ENCODE peak calls at places on chromosomes 12 and 14, in five cellular contexts. M, K, E, S and R are unnamed samples.

GRCh38 chr12:15830538-15830937 is 41.4 kb upstream of the EPS8 start:
- DNase-seq in M (peak), K (no peak), E (no peak), S (no peak), R (no peak)

GRCh38 chr14:23548351-23549318 is 2.9 kb downstream of the ZFHX2 start:
- DNase-seq in M (peak), K (no peak), E (no peak), S (no peak), R (no peak)

GRCh38 chr14:82009993-82010392 is 476.3 kb upstream of the SEL1L start:
- DNase-seq in M (no peak), K (no peak), E (no peak), S (no peak), R (no peak)

GRCh38 chr14:76413962-76414665 is 38.2 kb downstream of the ESRRB start:
- DNase-seq in M (no peak), K (no peak), E (no peak), S (no peak), R (no peak)

GRCh38 chr12:50231346-50231745 is 52.0 kb downstream of the LIMA1 start:
- DNase-seq in M (no peak), K (no peak), E (no peak), S (no peak), R (no peak)

GRCh38 chr12:110548678-110549077 is 34.4 kb downstream of the PPTC7 start:
- DNase-seq in M (no peak), K (no peak), E (no peak), S (no peak), R (no peak)

GRCh38 chr12:45959025-45959424 is 31.3 kb downstream of the SCAF11 start:
- DNase-seq in M (no peak), K (no peak), E (no peak), S (no peak), R (no peak)

GRCh38 chr14:40417777-40418401 is 985.7 kb upstream of the FBXO33 start:
- DNase-seq in M (peak), K (no peak), E (peak), S (peak), R (no peak)

GRCh38 chr12:113862570-113863454 is 103.3 kb downstream of the RBM19 start:
- DNase-seq in M (peak), K (no peak), E (peak), S (peak), R (no peak)

GRCh38 chr12:11702959-11703358 is 53.5 kb downstream of the ETV6 start:
- DNase-seq in M (no peak), K (no peak), E (no peak), S (no peak), R (no peak)

GRCh38 chr14:99763527-99764221 is 29.5 kb upstream of the EML1 start:
- DNase-seq in M (no peak), K (no peak), E (no peak), S (no peak), R (no peak)

GRCh38 chr12:29242921-29243431 is 93.9 kb downstream of the FAR2 start:
- DNase-seq in M (no peak), K (no peak), E (no peak), S (no peak), R (no peak)

GRCh38 chr14:36931796-36932195 is 240.6 kb downstream of the SLC25A21 start:
- DNase-seq in M (no peak), K (no peak), E (no peak), S (no peak), R (no peak)

GRCh38 chr12:52025301-52026172 is 18.8 kb downstream of the TAMALIN start:
- DNase-seq in M (peak), K (peak), E (peak), S (peak), R (peak)

GRCh38 chr12:99453831-99454538 is 193.6 kb upstream of the GARIN6 start:
- DNase-seq in M (no peak), K (no peak), E (no peak), S (no peak), R (no peak)

GRCh38 chr12:99450231-99450630 is 197.3 kb upstream of the GARIN6 start:
- DNase-seq in M (no peak), K (no peak), E (no peak), S (no peak), R (no peak)

GRCh38 chr12:99455350-99456037 is 192.1 kb upstream of the GARIN6 start:
- DNase-seq in M (peak), K (no peak), E (peak), S (no peak), R (no peak)

DNA sequence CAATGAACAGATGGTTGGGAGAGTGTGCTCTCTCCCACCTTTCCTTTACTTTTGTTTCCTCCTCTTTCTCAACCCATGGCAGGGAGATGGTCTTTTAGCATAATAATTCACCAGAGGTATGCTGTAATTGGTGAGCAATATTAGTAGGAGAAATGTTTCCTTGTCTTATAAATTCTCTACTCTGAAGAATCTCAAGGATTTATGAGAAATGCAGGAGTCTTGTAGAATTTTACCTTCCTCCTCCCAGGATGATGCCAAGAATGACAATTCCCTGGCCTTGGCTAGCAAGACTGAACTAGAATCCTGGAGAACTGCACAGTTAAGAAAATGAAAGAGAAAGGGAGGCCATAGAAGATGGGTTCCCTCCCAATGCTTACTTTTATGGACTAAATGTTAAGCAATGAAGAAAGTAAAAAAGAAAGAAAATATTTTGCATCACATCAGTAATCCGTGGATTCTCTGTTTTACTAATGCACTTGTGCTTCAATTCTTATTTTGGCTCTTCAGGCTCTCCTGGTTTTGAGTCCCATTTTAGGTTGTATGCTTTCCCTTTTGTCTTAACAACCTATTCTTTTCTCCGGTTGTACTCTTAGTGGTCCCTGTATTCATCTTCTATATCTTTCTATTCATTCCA is 192.9 kb upstream of the GARIN6 start:
- DNase-seq in M (no peak), K (no peak), E (peak), S (no peak), R (no peak)
- H3K27ac ChIP-seq in M (no peak), K (no peak), E (peak), S (peak), R (no peak)

GRCh38 chr14:79375336-79375735 is 836.0 kb downstream of the DIO2 start:
- DNase-seq in M (no peak), K (no peak), E (no peak), S (no peak), R (no peak)

GRCh38 chr14:79383031-79383430 is 828.3 kb downstream of the DIO2 start:
- DNase-seq in M (no peak), K (no peak), E (no peak), S (no peak), R (no peak)

GRCh38 chr14:79376557-79376956 is 834.7 kb downstream of the DIO2 start:
- DNase-seq in M (no peak), K (no peak), E (no peak), S (no peak), R (no peak)

GRCh38 chr14:79378020-79378419 is 833.3 kb downstream of the DIO2 start:
- DNase-seq in M (no peak), K (no peak), E (no peak), S (no peak), R (no peak)

GRCh38 chr14:79379266-79379665 is 832.0 kb downstream of the DIO2 start:
- DNase-seq in M (no peak), K (no peak), E (no peak), S (no peak), R (no peak)
- H3K27ac ChIP-seq in M (no peak), K (no peak), E (no peak), S (no peak), R (no peak)

GRCh38 chr14:61713724-61714437 is 18.6 kb downstream of the HIF1A start:
- DNase-seq in M (no peak), K (no peak), E (no peak), S (no peak), R (no peak)

GRCh38 chr14:61716956-61717355 is 21.6 kb downstream of the HIF1A start:
- DNase-seq in M (no peak), K (no peak), E (no peak), S (no peak), R (no peak)

GRCh38 chr14:61706096-61706690 is 10.9 kb downstream of the HIF1A start:
- DNase-seq in M (peak), K (no peak), E (no peak), S (no peak), R (no peak)

GRCh38 chr14:61712137-61712536 is 16.8 kb downstream of the HIF1A start:
- DNase-seq in M (peak), K (no peak), E (no peak), S (no peak), R (no peak)

DNA sequence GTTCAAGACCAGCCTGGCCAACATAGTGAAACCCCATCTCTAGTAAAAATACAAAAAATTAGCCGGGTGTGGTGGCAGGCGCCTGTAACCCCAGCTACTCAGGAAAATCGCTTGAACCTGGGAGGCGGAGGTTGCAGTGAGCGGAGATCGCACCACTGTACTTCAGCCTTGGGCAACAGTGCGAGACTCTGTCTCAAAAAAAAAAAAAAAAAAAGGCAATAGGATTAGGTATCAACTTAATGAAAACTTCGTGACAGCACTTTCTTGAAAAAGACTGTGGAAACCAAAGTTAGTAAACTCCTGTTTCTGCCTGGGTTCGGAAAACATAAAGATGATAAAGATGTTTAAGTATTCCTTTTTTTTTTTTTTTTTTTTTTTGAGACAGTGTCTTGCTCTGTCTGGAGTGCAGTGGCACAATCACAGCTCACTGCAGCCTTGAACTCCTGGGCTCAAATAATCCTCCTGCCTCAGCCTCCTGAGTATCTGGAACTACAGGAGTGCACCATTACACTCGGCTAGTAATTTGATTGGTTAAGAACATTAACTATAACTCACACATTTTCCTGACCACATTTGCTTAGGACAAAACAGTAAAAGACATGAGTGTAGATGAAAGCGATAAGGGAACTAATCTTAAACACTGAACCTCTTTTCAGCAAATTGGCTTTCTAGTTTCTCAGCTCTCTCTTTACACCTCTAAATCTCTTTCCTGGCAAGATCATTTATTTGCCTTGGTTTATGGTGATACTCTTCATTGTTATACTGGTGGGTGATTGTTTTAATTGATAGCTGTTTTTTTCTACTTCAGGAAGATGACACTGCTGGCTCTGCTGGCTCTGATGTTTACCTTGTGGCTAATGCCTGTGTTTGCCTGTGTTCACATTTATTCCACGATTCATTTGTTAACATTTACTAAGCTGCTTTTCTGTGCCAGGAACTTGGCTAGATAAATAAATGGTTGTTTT is 15.8 kb downstream of the HIF1A start:
- DNase-seq in M (peak), K (no peak), E (no peak), S (peak), R (no peak)
- H3K27ac ChIP-seq in M (peak), K (no peak), E (peak), S (peak), R (no peak)

DNA sequence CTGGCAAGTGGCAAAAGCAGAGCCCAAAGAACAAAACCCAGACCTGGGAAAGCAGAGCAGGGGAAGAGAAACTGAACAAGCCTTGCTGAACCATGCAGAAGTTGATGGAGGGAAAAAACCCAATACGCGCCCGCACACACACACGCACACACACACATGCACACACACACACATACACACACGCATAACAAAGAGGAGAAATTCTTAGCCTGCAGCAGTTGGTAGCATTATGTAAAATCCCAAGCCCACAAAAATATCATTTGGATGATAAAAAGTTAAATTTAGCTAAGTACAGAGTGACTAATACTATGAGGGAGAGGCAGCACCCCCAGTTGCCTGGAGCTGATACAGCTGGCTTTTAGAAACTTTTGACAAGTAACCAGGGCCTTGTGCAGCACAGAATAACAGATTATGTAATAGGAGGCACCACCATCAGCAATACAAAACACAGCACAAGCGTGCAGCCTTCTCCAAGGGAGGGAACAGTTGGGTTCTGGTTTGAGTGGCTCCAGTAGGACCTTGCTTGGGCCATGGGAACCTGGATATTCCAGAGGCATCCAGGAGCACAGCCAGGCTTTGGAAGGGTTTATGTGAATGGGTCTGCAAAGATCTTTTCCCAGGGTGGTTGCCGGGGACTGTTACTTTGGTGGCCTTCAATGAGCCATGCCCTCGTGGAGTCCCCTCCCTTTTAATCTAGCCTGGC is 35.3 kb downstream of the PITPNM2 start:
- DNase-seq in M (peak), K (peak), E (no peak), S (no peak), R (no peak)
- H3K27ac ChIP-seq in M (no peak), K (peak), E (peak), S (no peak), R (no peak)

GRCh38 chr12:68292157-68292940 is 38.9 kb upstream of the IL22 start:
- DNase-seq in M (no peak), K (no peak), E (no peak), S (no peak), R (no peak)
- H3K27ac ChIP-seq in M (no peak), K (no peak), E (no peak), S (no peak), R (no peak)

GRCh38 chr12:108702534-108702933 is 28.8 kb downstream of the CORO1C start:
- DNase-seq in M (no peak), K (no peak), E (no peak), S (no peak), R (no peak)

GRCh38 chr12:108701779-108702435 is 29.4 kb downstream of the CORO1C start:
- DNase-seq in M (peak), K (no peak), E (no peak), S (no peak), R (no peak)

GRCh38 chr12:108700833-108701450 is 30.4 kb downstream of the CORO1C start:
- DNase-seq in M (no peak), K (no peak), E (no peak), S (no peak), R (no peak)

GRCh38 chr12:108699955-108700563 is 31.3 kb downstream of the CORO1C start:
- DNase-seq in M (no peak), K (no peak), E (no peak), S (no peak), R (no peak)

GRCh38 chr12:108704527-108704926 is 26.8 kb downstream of the CORO1C start:
- DNase-seq in M (no peak), K (no peak), E (no peak), S (no peak), R (no peak)
- H3K27ac ChIP-seq in M (peak), K (no peak), E (no peak), S (no peak), R (no peak)